ENCODE peak calls at places on chromosome 9, in nine cellular contexts. V is hepatic stellate cell, H is RPMI8226, J is lung, Y is neural progenitor cell, S is lower lobe of right lung, N is mammary epithelial cell, U is colonic mucosa, T is cardiac fibroblast. K is an unnamed sample.

GRCh38 chr9:121783523-121784507 is 132.4 kb downstream of the DAB2IP start:
- DNase-seq in H (no peak), N (no peak), J (no peak), T (no peak), Y (peak), V (no peak), S (peak), U (no peak), K (peak)

GRCh38 chr9:116547729-116548426 is 139.2 kb upstream of the TRIM32 start:
- DNase-seq in H (no peak), N (no peak), T (no peak), V (no peak), S (no peak), J (no peak), Y (no peak), U (no peak), K (no peak)

GRCh38 chr9:68782546-68782945 is 77.5 kb downstream of the PIP5K1B start:
- DNase-seq in H (no peak), S (no peak), J (no peak), U (no peak), N (no peak), T (no peak), Y (no peak), V (no peak), K (no peak)

GRCh38 chr9:110260911-110261310 is 4.6 kb upstream of the TXN start:
- DNase-seq in N (no peak), H (no peak), T (no peak), U (no peak), S (no peak), J (no peak), V (no peak), Y (no peak), K (no peak)

GRCh38 chr9:6268830-6269397 is 53.3 kb downstream of the IL33 start:
- DNase-seq in H (no peak), V (no peak), S (no peak), U (peak), N (no peak), T (no peak), Y (no peak), J (no peak), K (no peak)

GRCh38 chr9:13860019-13860418 is 453.9 kb downstream of the NFIB start:
- DNase-seq in S (no peak), U (no peak), N (no peak), Y (no peak), V (no peak), J (no peak), H (no peak), T (peak), K (no peak)

GRCh38 chr9:79812507-79813261 is 240.9 kb downstream of the TLE4 start:
- DNase-seq in Y (no peak), V (no peak), N (no peak), H (no peak), S (no peak), U (no peak), T (no peak), J (no peak), K (no peak)

GRCh38 chr9:98074119-98074990 is 17.8 kb downstream of the NANS start:
- DNase-seq in H (peak), J (peak), N (peak), V (peak), Y (peak), U (peak), T (peak), S (peak), K (peak)

GRCh38 chr9:127455299-127455992 is 4.1 kb downstream of the LRSAM1 start:
- DNase-seq in T (no peak), U (peak), J (no peak), S (peak), N (peak), Y (no peak), H (peak), V (no peak), K (no peak)

GRCh38 chr9:127557466-127557869 is 54.6 kb upstream of the STXBP1 start:
- DNase-seq in H (no peak), U (no peak), V (no peak), Y (peak), J (no peak), T (no peak), N (no peak), S (peak), K (no peak)

GRCh38 chr9:1051286-1052118 is 1.3 kb downstream of the DMRT2 start:
- DNase-seq in T (no peak), S (peak), V (no peak), U (peak), Y (peak), J (no peak), N (peak), H (peak), K (no peak)

GRCh38 chr9:98373622-98374021 is 118.2 kb upstream of the TBC1D2 start:
- DNase-seq in T (peak), U (no peak), J (no peak), N (no peak), S (no peak), H (no peak), V (peak), Y (no peak), K (no peak)

GRCh38 chr9:112705773-112706427 is 12.0 kb downstream of the INIP start:
- DNase-seq in J (no peak), T (peak), V (no peak), S (no peak), H (no peak), N (peak), U (no peak), Y (peak), K (no peak)

GRCh38 chr9:91783411-91783810 is 166.6 kb downstream of the ROR2 start:
- DNase-seq in J (no peak), S (no peak), U (peak), N (no peak), H (peak), T (no peak), Y (no peak), V (no peak), K (peak)

GRCh38 chr9:79670269-79670961 is 98.7 kb downstream of the TLE4 start:
- DNase-seq in J (no peak), H (no peak), U (no peak), T (peak), Y (no peak), N (peak), S (no peak), V (no peak), K (no peak)

GRCh38 chr9:110156902-110157301 is 51.1 kb downstream of the C9orf152 start:
- DNase-seq in Y (no peak), N (no peak), J (no peak), U (no peak), H (peak), S (no peak), T (peak), V (no peak), K (no peak)

GRCh38 chr9:133075925-133076324 is 14.1 kb downstream of the CEL start:
- DNase-seq in U (no peak), H (no peak), V (peak), J (no peak), S (no peak), Y (no peak), T (peak), N (peak), K (no peak)

GRCh38 chr9:75941577-75942311 is 51.3 kb downstream of the PCSK5 start:
- DNase-seq in N (no peak), Y (no peak), U (no peak), J (peak), S (peak), T (no peak), V (no peak), H (no peak), K (no peak)

GRCh38 chr9:962023-962422 is 14.4 kb upstream of the DMRT3 start:
- DNase-seq in Y (no peak), N (peak), J (no peak), H (no peak), T (no peak), V (no peak), U (no peak), S (no peak), K (no peak)

GRCh38 chr9:92094655-92095054 is 20.6 kb downstream of the SPTLC1 start:
- DNase-seq in T (peak), J (no peak), U (no peak), N (no peak), V (no peak), Y (no peak), H (no peak), S (no peak), K (no peak)

GRCh38 chr9:136567651-136568287 is 21.9 kb upstream of the NOTCH1 start:
- DNase-seq in J (peak), Y (peak), H (no peak), U (no peak), T (peak), N (peak), S (no peak), V (peak), K (peak)

GRCh38 chr9:133960568-133961129 is 31.5 kb downstream of the VAV2 start:
- DNase-seq in N (no peak), V (no peak), J (peak), U (peak), S (peak), H (no peak), T (no peak), Y (peak), K (no peak)

GRCh38 chr9:110125207-110125751 is 82.7 kb downstream of the C9orf152 start:
- DNase-seq in T (peak), Y (peak), V (peak), J (peak), N (peak), S (peak), U (peak), H (no peak), K (peak)

GRCh38 chr9:91155181-91155580 is 206.5 kb downstream of the AUH start:
- DNase-seq in J (peak), Y (no peak), T (no peak), U (no peak), N (no peak), V (no peak), S (no peak), H (no peak), K (no peak)

GRCh38 chr9:133735415-133735775 is 2.8 kb downstream of the SARDH start:
- DNase-seq in H (no peak), V (no peak), T (no peak), S (no peak), Y (peak), N (no peak), J (no peak), U (no peak), K (no peak)

GRCh38 chr9:34663296-34663590 is 786 bp upstream of the CCL27 start:
- DNase-seq in U (no peak), Y (no peak), S (no peak), J (no peak), V (no peak), N (peak), H (no peak), T (no peak), K (no peak)

GRCh38 chr9:16735000-16735399 is 135.5 kb downstream of the BNC2 start:
- DNase-seq in Y (no peak), V (no peak), J (no peak), T (no peak), H (no peak), N (no peak), S (no peak), U (no peak), K (no peak)

GRCh38 chr9:99264070-99264469 is 42.0 kb downstream of the SEC61B start:
- DNase-seq in N (no peak), H (no peak), S (no peak), V (no peak), Y (peak), J (no peak), T (peak), U (no peak), K (no peak)

GRCh38 chr9:13127164-13127563 is 152.3 kb downstream of the MPDZ start:
- DNase-seq in U (no peak), J (no peak), V (no peak), N (no peak), S (no peak), Y (no peak), H (no peak), T (no peak), K (no peak)

GRCh38 chr9:69931340-69931739 is 110.7 kb downstream of the CFAP95 start:
- DNase-seq in Y (peak), T (peak), H (no peak), S (no peak), V (no peak), N (no peak), U (no peak), J (no peak), K (no peak)